ENCODE peak calls at places on chromosomes 1 and 21, in seven cellular contexts. A is GM23248, O is PC-3, J is GM23338, G is HCT116, L is MM.1S, Y is hepatocyte. V is an unnamed sample.
A peak's percentile ranks its signal among the peaks of the same experiment; 100 is the strongest.

GRCh38 chr1:25065246-25066238 is 135.5 kb upstream of the RUNX3 start:
- DNase-seq in A (peak; percentile 82), O (no peak), J (no peak), G (no peak), L (no peak), Y (no peak), V (no peak)

GRCh38 chr1:23423415-23424170 is 955 bp downstream of the TCEA3 start:
- DNase-seq in A (peak; percentile 37), O (peak; percentile 39), J (peak; percentile 57), G (no peak), L (no peak), Y (peak; percentile 67), V (no peak)

GRCh38 chr1:77024500-77024899 is 157.2 kb downstream of the ST6GALNAC5 start:
- DNase-seq in A (no peak), O (no peak), J (peak; percentile 26), G (no peak), L (no peak), Y (no peak), V (no peak)

GRCh38 chr1:248786106-248786665 is 30.6 kb upstream of the LYPD8 start:
- DNase-seq in A (no peak), O (peak; percentile 48), J (no peak), G (no peak), L (no peak), Y (no peak), V (no peak)

GRCh38 chr1:205450448-205450847 is 5.4 kb downstream of the BLACAT1 start:
- DNase-seq in A (no peak), O (peak; percentile 48), J (peak; percentile 52), G (peak; percentile 41), L (no peak), Y (no peak), V (peak; percentile 52)

GRCh38 chr1:48619529-48619928 is 147.5 kb upstream of the SPATA6 start:
- DNase-seq in A (peak; percentile 44), O (peak; percentile 78), J (peak; percentile 89), G (peak; percentile 2), L (no peak), Y (peak; percentile 43), V (peak; percentile 55)

GRCh38 chr1:167344112-167344511 is 123.4 kb downstream of the POU2F1 start:
- DNase-seq in A (peak; percentile 23), O (no peak), J (no peak), G (no peak), L (no peak), Y (no peak), V (no peak)

GRCh38 chr1:26290416-26291261 is 10.8 kb downstream of the SH3BGRL3 start:
- DNase-seq in A (no peak), O (no peak), J (peak; percentile 41), G (no peak), L (no peak), Y (no peak), V (no peak)

GRCh38 chr21:17699524-17700189 is 87.0 kb upstream of the BTG3 start:
- DNase-seq in A (no peak), O (no peak), J (no peak), G (no peak), L (no peak), Y (no peak), V (no peak)

GRCh38 chr1:231233735-231234417 is 7.1 kb upstream of the GNPAT start:
- DNase-seq in A (no peak), O (no peak), J (no peak), G (peak; percentile 75), L (no peak), Y (peak; percentile 72), V (no peak)

GRCh38 chr1:40633563-40634376 is 31.7 kb downstream of the RIMS3 start:
- DNase-seq in A (no peak), O (no peak), J (no peak), G (no peak), L (no peak), Y (peak; percentile 21), V (no peak)

GRCh38 chr1:89633745-89634625 is 1.1 kb downstream of the LRRC8C start:
- DNase-seq in A (peak; percentile 57), O (peak; percentile 22), J (peak; percentile 56), G (no peak), L (peak; percentile 59), Y (peak; percentile 25), V (no peak)

GRCh38 chr1:29120955-29121485 is 2.7 kb downstream of the TMEM200B start:
- DNase-seq in A (peak; percentile 80), O (no peak), J (peak; percentile 92), G (peak; percentile 60), L (no peak), Y (peak; percentile 78), V (no peak)

GRCh38 chr21:26506951-26507350 is 66.1 kb downstream of the CYYR1 start:
- DNase-seq in A (peak; percentile 85), O (peak; percentile 80), J (no peak), G (no peak), L (no peak), Y (peak; percentile 11), V (no peak)

GRCh38 chr1:48084826-48085225 is 87.6 kb upstream of the TRABD2B start:
- DNase-seq in A (no peak), O (no peak), J (no peak), G (no peak), L (peak; percentile 35), Y (no peak), V (no peak)

GRCh38 chr21:32463889-32464300 is 51.4 kb downstream of the EVA1C start:
- DNase-seq in A (peak; percentile 59), O (peak; percentile 80), J (no peak), G (peak; percentile 85), L (no peak), Y (peak; percentile 19), V (no peak)

GRCh38 chr1:1349256-1350012 is at the start of gene DVL1:
- DNase-seq in A (peak; percentile 90), O (peak; percentile 75), J (peak; percentile 89), G (no peak), L (peak; percentile 67), Y (peak; percentile 86), V (no peak)

GRCh38 chr21:46307625-46308024 is 16.0 kb downstream of the C21orf58 start:
- DNase-seq in A (peak; percentile 62), O (peak; percentile 73), J (no peak), G (no peak), L (no peak), Y (no peak), V (peak; percentile 58)

GRCh38 chr1:196030455-196030854 is 577.8 kb downstream of the KCNT2 start:
- DNase-seq in A (no peak), O (no peak), J (no peak), G (no peak), L (no peak), Y (no peak), V (no peak)

GRCh38 chr1:44604167-44604955 is 69.9 kb downstream of the TMEM53 start:
- DNase-seq in A (no peak), O (no peak), J (no peak), G (no peak), L (no peak), Y (no peak), V (no peak)

GRCh38 chr1:32981003-32981909 is 16.6 kb upstream of the RNF19B start:
- DNase-seq in A (peak; percentile 91), O (peak; percentile 96), J (peak; percentile 45), G (no peak), L (peak; percentile 90), Y (no peak), V (peak; percentile 55)

GRCh38 chr1:111203681-111204210 is 3.3 kb upstream of the DENND2D start:
- DNase-seq in A (peak; percentile 65), O (peak; percentile 54), J (peak; percentile 66), G (peak; percentile 51), L (peak; percentile 81), Y (peak; percentile 53), V (peak; percentile 90)

GRCh38 chr1:44553771-44554170 is 120.5 kb downstream of the TMEM53 start:
- DNase-seq in A (peak; percentile 76), O (peak; percentile 87), J (no peak), G (peak; percentile 36), L (no peak), Y (peak; percentile 35), V (peak; percentile 84)

GRCh38 chr1:31397360-31398095 is 15.5 kb upstream of the SERINC2 start:
- DNase-seq in A (peak; percentile 55), O (no peak), J (no peak), G (peak; percentile 40), L (no peak), Y (no peak), V (peak; percentile 42)

GRCh38 chr21:14119038-14119437 is 91.7 kb downstream of the LIPI start:
- DNase-seq in A (peak; percentile 41), O (no peak), J (peak; percentile 79), G (no peak), L (no peak), Y (peak; percentile 33), V (peak; percentile 37)

GRCh38 chr1:95496307-95496706 is 262.3 kb downstream of the RWDD3 start:
- DNase-seq in A (no peak), O (no peak), J (no peak), G (no peak), L (no peak), Y (no peak), V (no peak)
- H3K9me2 ChIP-seq in A (no peaks in the 10 kb centered on the region), O (no peaks in the 10 kb centered on the region), J (peaks cover 19% of the 10 kb centered on the region), G (no peaks in the 10 kb centered on the region), L (no peaks in the 10 kb centered on the region), Y (no peaks in the 10 kb centered on the region), V (no peaks in the 10 kb centered on the region)

GRCh38 chr1:10161541-10162290 is 48.7 kb upstream of the KIF1B start:
- DNase-seq in A (peak; percentile 23), O (no peak), J (no peak), G (no peak), L (no peak), Y (no peak), V (no peak)
- H3K27ac ChIP-seq in A (no peak overlapping the region), O (no peak overlapping the region), J (no peak overlapping the region), G (no peak overlapping the region), L (no peak overlapping the region), Y (no peak overlapping the region), V (no peak overlapping the region)

GRCh38 chr21:44931501-44932365 is 8.1 kb upstream of the SLX9 start:
- DNase-seq in A (peak; percentile 25), O (peak; percentile 49), J (no peak), G (no peak), L (no peak), Y (no peak), V (no peak)

GRCh38 chr21:44930543-44930981 is 9.3 kb upstream of the SLX9 start:
- DNase-seq in A (peak; percentile 65), O (peak; percentile 72), J (no peak), G (no peak), L (no peak), Y (no peak), V (no peak)

GRCh38 chr21:44932366-44933181 is 7.3 kb upstream of the SLX9 start:
- DNase-seq in A (peak; percentile 72), O (peak; percentile 56), J (no peak), G (no peak), L (no peak), Y (peak; percentile 76), V (no peak)

GRCh38 chr21:44929799-44930542 is 9.3 kb upstream of the ITGB2 start:
- DNase-seq in A (no peak), O (no peak), J (no peak), G (no peak), L (no peak), Y (no peak), V (no peak)

GRCh38 chr21:44931137-44931500 is 8.7 kb upstream of the SLX9 start:
- DNase-seq in A (peak; percentile 75), O (peak; percentile 77), J (peak; percentile 57), G (no peak), L (no peak), Y (no peak), V (no peak)
- H3K27me3 ChIP-seq in A (no peaks in the 10 kb centered on the region), O (no peaks in the 10 kb centered on the region), J (peaks cover 85% of the 10 kb centered on the region), G (peaks cover 52% of the 10 kb centered on the region), L (peaks cover 95% of the 10 kb centered on the region), Y (peaks cover 54% of the 10 kb centered on the region), V (no peaks in the 10 kb centered on the region)

DNA sequence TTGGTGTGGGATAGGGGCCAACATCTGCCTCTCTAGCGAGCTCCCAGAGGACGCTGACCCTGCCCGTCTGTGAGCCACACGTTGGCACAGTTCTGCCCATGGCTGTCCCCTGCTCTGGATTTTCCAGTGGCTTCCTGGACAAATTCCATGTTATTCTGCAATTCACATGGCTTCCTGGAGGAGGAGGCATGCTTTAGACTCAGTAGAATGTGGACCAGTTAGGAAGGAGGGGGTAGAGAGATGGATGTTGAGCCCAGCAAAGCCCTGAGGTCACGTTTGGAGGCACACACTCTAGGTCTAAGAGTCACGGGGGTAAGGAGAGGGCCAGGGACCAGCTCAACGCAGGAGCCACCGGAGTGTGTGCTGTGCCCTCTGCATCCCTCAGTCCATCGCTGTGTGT is 12.2 kb downstream of the COL8A2 start:
- DNase-seq in A (no peak), O (no peak), J (no peak), G (no peak), L (no peak), Y (no peak), V (no peak)
- H3K9me2 ChIP-seq in A (no peaks in the 10 kb centered on the region), O (no peaks in the 10 kb centered on the region), J (no peaks in the 10 kb centered on the region), G (no peaks in the 10 kb centered on the region), L (no peaks in the 10 kb centered on the region), Y (no peaks in the 10 kb centered on the region), V (no peaks in the 10 kb centered on the region)